ENCODE peak calls at places on chromosomes 2 and 18, in six cellular contexts. L is NCI-H446, J is sciatic nerve, U is amniotic stem cell, K is GM13976, P is Daoy. Q is an unnamed sample.

GRCh38 chr2:240599141-240599583 is 12.6 kb downstream of the CAPN10 start:
- DNase-seq in L (no peak), J (peak), U (no peak), K (no peak), P (no peak), Q (no peak)

GRCh38 chr2:127055786-127056076 is 51.2 kb downstream of the BIN1 start:
- DNase-seq in L (no peak), J (no peak), U (no peak), K (no peak), P (no peak), Q (no peak)

GRCh38 chr2:85002534-85002933 is 31.6 kb downstream of the KCMF1 start:
- DNase-seq in L (no peak), J (no peak), U (no peak), K (no peak), P (no peak), Q (no peak)

GRCh38 chr2:72533767-72534166 is 292.1 kb downstream of the EXOC6B start:
- DNase-seq in L (no peak), J (no peak), U (no peak), K (no peak), P (peak), Q (no peak)

GRCh38 chr2:159828736-159829135 is 30.7 kb upstream of the CD302 start:
- DNase-seq in L (no peak), J (no peak), U (no peak), K (no peak), P (no peak), Q (no peak)

GRCh38 chr2:178870703-178871102 is 63.5 kb upstream of the TTN start:
- DNase-seq in L (no peak), J (no peak), U (no peak), K (no peak), P (peak), Q (no peak)

GRCh38 chr18:46037512-46038305 is 34.4 kb downstream of the PSTPIP2 start:
- DNase-seq in L (no peak), J (no peak), U (no peak), K (no peak), P (no peak), Q (no peak)

GRCh38 chr2:203893386-203893785 is 25.8 kb downstream of the CTLA4 start:
- DNase-seq in L (no peak), J (no peak), U (no peak), K (no peak), P (no peak), Q (peak)

GRCh38 chr2:69026026-69026425 is 13.0 kb downstream of the ANTXR1 start:
- DNase-seq in L (peak), J (no peak), U (no peak), K (peak), P (peak), Q (no peak)

GRCh38 chr2:41853427-41854191 is 194.2 kb upstream of the PKDCC start:
- DNase-seq in L (no peak), J (peak), U (peak), K (peak), P (peak), Q (no peak)

GRCh38 chr2:180607501-180608060 is 372.8 kb upstream of the UBE2E3 start:
- DNase-seq in L (no peak), J (no peak), U (no peak), K (no peak), P (no peak), Q (no peak)

GRCh38 chr2:28406276-28407096 is 13.8 kb downstream of the FOSL2 start:
- DNase-seq in L (no peak), J (no peak), U (no peak), K (no peak), P (peak), Q (peak)

GRCh38 chr18:23902396-23902795 is 112.2 kb upstream of the TTC39C start:
- DNase-seq in L (no peak), J (no peak), U (no peak), K (no peak), P (no peak), Q (no peak)

GRCh38 chr2:209933499-209934458 is 68.7 kb upstream of the RPE start:
- DNase-seq in L (peak), J (no peak), U (peak), K (no peak), P (peak), Q (peak)

GRCh38 chr2:158493458-158493857 is 36.7 kb downstream of the PKP4 start:
- DNase-seq in L (no peak), J (no peak), U (no peak), K (no peak), P (no peak), Q (peak)

GRCh38 chr2:75221872-75222271 is 22.6 kb upstream of the TACR1 start:
- DNase-seq in L (no peak), J (no peak), U (no peak), K (no peak), P (peak), Q (no peak)

GRCh38 chr2:126836761-126837679 is 61.7 kb upstream of the TEX51 start:
- DNase-seq in L (no peak), J (no peak), U (no peak), K (no peak), P (no peak), Q (no peak)

GRCh38 chr2:187959821-187960220 is 331.9 kb upstream of the GULP1 start:
- DNase-seq in L (no peak), J (no peak), U (no peak), K (no peak), P (peak), Q (no peak)

GRCh38 chr18:79400591-79401381 is 5.1 kb downstream of the NFATC1 start:
- DNase-seq in L (no peak), J (peak), U (no peak), K (peak), P (no peak), Q (peak)

GRCh38 chr2:27708666-27709065 is 45.0 kb downstream of the SLC4A1AP start:
- DNase-seq in L (no peak), J (no peak), U (no peak), K (no peak), P (no peak), Q (no peak)

GRCh38 chr2:149732001-149732685 is 144.6 kb upstream of the MMADHC start:
- DNase-seq in L (no peak), J (no peak), U (peak), K (no peak), P (peak), Q (peak)

GRCh38 chr2:159968282-159968900 is 94.0 kb downstream of the PLA2R1 start:
- DNase-seq in L (peak), J (no peak), U (peak), K (peak), P (peak), Q (peak)

GRCh38 chr2:45014016-45014702 is 4.9 kb upstream of the SIX2 start:
- DNase-seq in L (no peak), J (peak), U (no peak), K (peak), P (peak), Q (peak)

GRCh38 chr18:23238651-23239349 is 103.5 kb downstream of the CABLES1 start:
- DNase-seq in L (no peak), J (no peak), U (no peak), K (no peak), P (peak), Q (no peak)

GRCh38 chr2:149315461-149315860 is 14.9 kb upstream of the LYPD6 start:
- DNase-seq in L (no peak), J (no peak), U (no peak), K (no peak), P (peak), Q (no peak)

GRCh38 chr18:48263913-48264506 is 145.2 kb downstream of the ZBTB7C start:
- DNase-seq in L (no peak), J (no peak), U (no peak), K (no peak), P (peak), Q (no peak)

GRCh38 chr2:70557171-70557838 is 3.7 kb upstream of the TGFA start:
- DNase-seq in L (no peak), J (no peak), U (no peak), K (no peak), P (no peak), Q (no peak)

GRCh38 chr2:30629866-30630265 is 177.4 kb downstream of the CAPN13 start:
- DNase-seq in L (no peak), J (no peak), U (no peak), K (no peak), P (peak), Q (no peak)

GRCh38 chr2:118310016-118310877 is 222.0 kb downstream of the INSIG2 start:
- DNase-seq in L (peak), J (peak), U (no peak), K (peak), P (peak), Q (no peak)

GRCh38 chr2:10655841-10656225 is 33.9 kb downstream of the NOL10 start:
- DNase-seq in L (no peak), J (no peak), U (no peak), K (no peak), P (no peak), Q (no peak)

GRCh38 chr2:222743263-222743865 is 71.9 kb downstream of the MOGAT1 start:
- DNase-seq in L (no peak), J (no peak), U (no peak), K (no peak), P (no peak), Q (no peak)

GRCh38 chr2:47039502-47039870 is 115.6 kb downstream of the STPG4 start:
- DNase-seq in L (no peak), J (no peak), U (no peak), K (no peak), P (no peak), Q (no peak)

GRCh38 chr18:48693625-48694262 is 154.9 kb downstream of the CTIF start:
- DNase-seq in L (no peak), J (no peak), U (no peak), K (no peak), P (no peak), Q (no peak)

Q was measured in heart left ventricle.